ENCODE peak calls at places on chromosome 3, in six cellular contexts. J is transverse colon; Q is bronchial epithelial cell; P is activated CD8-positive, alpha-beta memory T cell treated with anti-CD3 and anti-CD28 coated beads for 1 hour; N is activated CD4-positive, alpha-beta T cell treated with anti-CD3 and anti-CD28 coated beads for 4 hours; Z is stimulated activated CD8-positive, alpha-beta memory T cell treated with anti-CD3 and anti-CD28 coated beads, Interleukin-4, amount 100 ng/mL, for 1 hour. E is an unnamed sample.

GRCh38 chr3:48011771-48012170 is 4.4 kb downstream of the MAP4 start:
- DNase-seq in J (no peak), Q (no peak), P (no peak), N (no peak), Z (no peak), E (no peak)

GRCh38 chr3:37861540-37862051 is at the start of gene CTDSPL:
- DNase-seq in J (peak; percentile 54), Q (peak; percentile 21), P (no peak), N (no peak), Z (no peak), E (no peak)

GRCh38 chr3:177744873-177745646 is 547.8 kb upstream of the TBL1XR1 start:
- DNase-seq in J (no peak), Q (peak; percentile 54), P (no peak), N (no peak), Z (no peak), E (no peak)

GRCh38 chr3:124784686-124785382 is 54.6 kb downstream of the UMPS start:
- DNase-seq in J (no peak), Q (no peak), P (no peak), N (no peak), Z (no peak), E (no peak)

GRCh38 chr3:153070153-153070868 is 91.7 kb upstream of the RAP2B start:
- DNase-seq in J (no peak), Q (peak; percentile 70), P (no peak), N (no peak), Z (no peak), E (no peak)

GRCh38 chr3:139533781-139534443 is 5.6 kb downstream of the RBP1 start:
- DNase-seq in J (no peak), Q (peak; percentile 17), P (no peak), N (no peak), Z (no peak), E (no peak)

GRCh38 chr3:66991478-66991877 is 6.6 kb upstream of the KBTBD8 start:
- DNase-seq in J (no peak), Q (peak; percentile 92), P (no peak), N (no peak), Z (no peak), E (no peak)

GRCh38 chr3:87370007-87370406 is 93.6 kb upstream of the POU1F1 start:
- DNase-seq in J (no peak), Q (no peak), P (no peak), N (no peak), Z (no peak), E (no peak)

GRCh38 chr3:16140116-16140893 is 34.2 kb upstream of the GALNT15 start:
- DNase-seq in J (peak; percentile 22), Q (no peak), P (no peak), N (no peak), Z (no peak), E (no peak)

GRCh38 chr3:139934557-139935070 is 371 bp upstream of the CLSTN2 start:
- DNase-seq in J (peak; percentile 14), Q (peak; percentile 31), P (no peak), N (no peak), Z (no peak), E (no peak)

GRCh38 chr3:72307438-72308105 is 522.6 kb upstream of the PROK2 start:
- DNase-seq in J (no peak), Q (no peak), P (no peak), N (no peak), Z (no peak), E (no peak)

GRCh38 chr3:12532182-12532581 is 13.1 kb downstream of the MKRN2OS start:
- DNase-seq in J (no peak), Q (no peak), P (no peak), N (no peak), Z (no peak), E (no peak)

GRCh38 chr3:141386080-141386594 is 17.8 kb downstream of the ZBTB38 start:
- DNase-seq in J (no peak), Q (no peak), P (no peak), N (no peak), Z (no peak), E (no peak)

GRCh38 chr3:131217296-131217741 is 164.3 kb upstream of the NUDT16 start:
- DNase-seq in J (no peak), Q (peak; percentile 73), P (no peak), N (no peak), Z (no peak), E (no peak)

GRCh38 chr3:180421221-180421620 is 180.7 kb upstream of the TTC14 start:
- DNase-seq in J (no peak), Q (peak; percentile 75), P (no peak), N (no peak), Z (no peak), E (no peak)

GRCh38 chr3:62374375-62374876 is 1.1 kb upstream of the FEZF2 start:
- DNase-seq in J (no peak), Q (peak; percentile 9), P (no peak), N (no peak), Z (no peak), E (no peak)

GRCh38 chr3:27521179-27521871 is 37.1 kb upstream of the SLC4A7 start:
- DNase-seq in J (no peak), Q (peak; percentile 99), P (no peak), N (no peak), Z (no peak), E (no peak)

GRCh38 chr3:29683306-29683993 is 402.6 kb downstream of the RBMS3 start:
- DNase-seq in J (no peak), Q (peak; percentile 64), P (no peak), N (no peak), Z (no peak), E (no peak)

GRCh38 chr3:112647122-112647521 is 6.2 kb upstream of the CCDC80 start:
- DNase-seq in J (no peak), Q (peak; percentile 82), P (no peak), N (no peak), Z (no peak), E (no peak)

GRCh38 chr3:11530153-11530721 is 113.5 kb downstream of the VGLL4 start:
- DNase-seq in J (no peak), Q (peak; percentile 98), P (no peak), N (no peak), Z (no peak), E (no peak)

GRCh38 chr3:129855454-129856419 is 37.8 kb downstream of the TMCC1 start:
- DNase-seq in J (no peak), Q (peak; percentile 78), P (no peak), N (no peak), Z (no peak), E (no peak)

GRCh38 chr3:136750922-136751258 is 1.3 kb downstream of the STAG1 start:
- DNase-seq in J (no peak), Q (peak; percentile 25), P (no peak), N (no peak), Z (no peak), E (no peak)

GRCh38 chr3:19885468-19885867 is 48.5 kb downstream of the EFHB start:
- DNase-seq in J (no peak), Q (peak; percentile 37), P (no peak), N (no peak), Z (no peak), E (no peak)

GRCh38 chr3:46646700-46647099 is 34.4 kb downstream of the FAM240A start:
- DNase-seq in J (no peak), Q (peak; percentile 62), P (no peak), N (no peak), Z (no peak), E (no peak)

GRCh38 chr3:52705438-52705687 is 228 bp downstream of the GLT8D1 start:
- DNase-seq in J (no peak), Q (no peak), P (no peak), N (no peak), Z (no peak), E (no peak)

GRCh38 chr3:196528639-196529233 is 13.6 kb upstream of the SMCO1 start:
- DNase-seq in J (peak; percentile 79), Q (peak; percentile 21), P (no peak), N (peak; percentile 74), Z (peak; percentile 36), E (no peak)

GRCh38 chr3:53618524-53618906 is 124.1 kb downstream of the CACNA1D start:
- DNase-seq in J (peak; percentile 16), Q (no peak), P (no peak), N (no peak), Z (no peak), E (no peak)

GRCh38 chr3:136381051-136381450 is 130.9 kb downstream of the PCCB start:
- DNase-seq in J (no peak), Q (no peak), P (no peak), N (no peak), Z (no peak), E (no peak)

GRCh38 chr3:58021072-58021959 is 13.1 kb downstream of the FLNB start:
- DNase-seq in J (no peak), Q (peak; percentile 48), P (no peak), N (no peak), Z (no peak), E (no peak)

GRCh38 chr3:120743556-120744195 is 1.1 kb downstream of the GTF2E1 start:
- DNase-seq in J (no peak), Q (no peak), P (no peak), N (no peak), Z (no peak), E (no peak)

GRCh38 chr3:41045491-41045890 is 153.8 kb upstream of the CTNNB1 start:
- DNase-seq in J (no peak), Q (no peak), P (no peak), N (no peak), Z (no peak), E (no peak)

GRCh38 chr3:139325551-139325950 is 18.3 kb upstream of the MRPS22 start:
- DNase-seq in J (no peak), Q (no peak), P (no peak), N (no peak), Z (no peak), E (no peak)

GRCh38 chr3:129126726-129127280 is 5.2 kb upstream of the RAB43 start:
- DNase-seq in J (no peak), Q (no peak), P (no peak), N (no peak), Z (no peak), E (no peak)

GRCh38 chr3:13397316-13397715 is 22.8 kb downstream of the NUP210 start:
- DNase-seq in J (no peak), Q (no peak), P (no peak), N (no peak), Z (no peak), E (no peak)

GRCh38 chr3:9149566-9149965 is 99.9 kb downstream of the SRGAP3 start:
- DNase-seq in J (no peak), Q (peak; percentile 91), P (no peak), N (no peak), Z (no peak), E (no peak)

GRCh38 chr3:67526246-67526645 is 128.2 kb downstream of the SUCLG2 start:
- DNase-seq in J (no peak), Q (peak; percentile 85), P (no peak), N (no peak), Z (no peak), E (no peak)

E was measured in cortex of kidney.